ENCODE peak calls at places on chromosomes 7 and 10, in four cellular contexts. P is LoVo, M is cortex of kidney, I is heart left ventricle. C is an unnamed sample.

GRCh38 chr10:78763651-78764395 is 304.9 kb upstream of the ZMIZ1 start:
- DNase-seq in M (no peak), P (no peak), I (peak; percentile 65), C (no peak)

GRCh38 chr7:128168667-128169210 is 72.3 kb upstream of the LEP start:
- DNase-seq in M (no peak), P (no peak), I (no peak), C (no peak)

GRCh38 chr7:96052860-96053452 is 268.9 kb downstream of the SLC25A13 start:
- DNase-seq in I (no peak), M (no peak), P (no peak), C (no peak)

GRCh38 chr7:46909601-46910051 is 672.3 kb downstream of the TNS3 start:
- DNase-seq in I (no peak), M (no peak), P (no peak), C (no peak)

GRCh38 chr10:48468866-48469511 is 135.9 kb downstream of the ARHGAP22 start:
- DNase-seq in P (no peak), M (no peak), I (no peak), C (no peak)

GRCh38 chr10:121662945-121663917 is 65.0 kb upstream of the FGFR2 start:
- DNase-seq in I (peak; percentile 33), M (no peak), P (no peak), C (no peak)

GRCh38 chr10:11058014-11058413 is 40.3 kb downstream of the CELF2 start:
- DNase-seq in I (no peak), M (no peak), P (no peak), C (no peak)

GRCh38 chr10:35446439-35446838 is 110.1 kb downstream of the CCNY start:
- DNase-seq in M (no peak), P (peak; percentile 8), I (no peak), C (no peak)

GRCh38 chr10:1527951-1528350 is 209.4 kb downstream of the ADARB2 start:
- DNase-seq in P (no peak), M (no peak), I (no peak), C (no peak)

C was measured in trophoblast cell.